ENCODE peak calls at places on chromosomes 2 and 18, in ten cellular contexts. U is A673; Y is iPS DF 19.7; J is IMR-90; K is NCI-H146; H is progenitor cell of endocrine pancreas; V is KG1; T is anterior cingulate cortex; P is activated CD4-positive, CD25-positive, alpha-beta regulatory T cell treated with anti-CD3 and anti-CD28 coated beads, Interleukin-2, amount 50 U/mL, for 72 hours; Q is amniotic stem cell. D is an unnamed sample.

GRCh38 chr2:121189011-121189410 is 96.0 kb downstream of the TFCP2L1 start:
- DNase-seq in U (no peak), Y (no peak), J (no peak), K (no peak), H (no peak), V (no peak), T (no peak), P (no peak), Q (no peak), D (no peak)

GRCh38 chr2:154570501-154570900 is 128.0 kb upstream of the KCNJ3 start:
- DNase-seq in U (no peak), Y (no peak), J (no peak), K (no peak), H (no peak), V (no peak), T (no peak), P (no peak), Q (no peak), D (no peak)

GRCh38 chr2:108586116-108586515 is 51.8 kb downstream of the LIMS1 start:
- DNase-seq in U (no peak), Y (no peak), J (peak; percentile 75), K (no peak), H (no peak), V (no peak), T (no peak), P (no peak), Q (no peak), D (no peak)

GRCh38 chr2:237540223-237540775 is 26.1 kb upstream of the PRLH start:
- DNase-seq in U (no peak), Y (no peak), J (no peak), K (no peak), H (no peak), V (no peak), T (no peak), P (no peak), Q (no peak), D (no peak)

GRCh38 chr2:48738806-48739205 is 16.7 kb downstream of the LHCGR start:
- DNase-seq in U (no peak), Y (no peak), J (peak; percentile 87), K (no peak), H (no peak), V (no peak), T (no peak), P (no peak), Q (no peak), D (no peak)

GRCh38 chr2:171523339-171523931 is 1.2 kb downstream of the CYBRD1 start:
- DNase-seq in U (peak; percentile 42), Y (peak; percentile 28), J (peak; percentile 76), K (peak; percentile 6), H (peak; percentile 21), V (peak; percentile 55), T (peak; percentile 76), P (peak; percentile 32), Q (peak; percentile 62), D (peak; percentile 68)

GRCh38 chr2:169573974-169574299 is 272 bp upstream of the FASTKD1 start:
- DNase-seq in U (no peak), Y (no peak), J (no peak), K (no peak), H (no peak), V (no peak), T (no peak), P (no peak), Q (no peak), D (no peak)

GRCh38 chr2:223084873-223085272 is 32.9 kb downstream of the KCNE4 start:
- DNase-seq in U (no peak), Y (no peak), J (peak; percentile 41), K (peak; percentile 76), H (no peak), V (no peak), T (peak; percentile 19), P (no peak), Q (no peak), D (no peak)

GRCh38 chr2:26613241-26614204 is 27.6 kb downstream of the CIB4 start:
- DNase-seq in U (no peak), Y (no peak), J (no peak), K (peak; percentile 61), H (peak; percentile 8), V (no peak), T (no peak), P (no peak), Q (no peak), D (no peak)

GRCh38 chr2:18771212-18771611 is 181.8 kb upstream of the NT5C1B start:
- DNase-seq in U (no peak), Y (no peak), J (peak; percentile 30), K (no peak), H (no peak), V (no peak), T (no peak), P (no peak), Q (no peak), D (no peak)

GRCh38 chr2:150013011-150013410 is 425.4 kb upstream of the MMADHC start:
- DNase-seq in U (no peak), Y (no peak), J (peak; percentile 36), K (no peak), H (no peak), V (no peak), T (no peak), P (no peak), Q (no peak), D (peak; percentile 24)

GRCh38 chr2:191006997-191007604 is 6.9 kb downstream of the STAT1 start:
- DNase-seq in U (no peak), Y (no peak), J (no peak), K (no peak), H (no peak), V (no peak), T (no peak), P (no peak), Q (no peak), D (no peak)

GRCh38 chr2:219541611-219542180 is 1.9 kb downstream of the CHPF start:
- DNase-seq in U (peak; percentile 75), Y (no peak), J (peak; percentile 56), K (peak; percentile 82), H (peak; percentile 90), V (peak; percentile 71), T (peak; percentile 61), P (peak; percentile 90), Q (no peak), D (peak; percentile 49)

GRCh38 chr2:72144746-72145657 is 2.7 kb downstream of the CYP26B1 start:
- DNase-seq in U (peak; percentile 62), Y (no peak), J (no peak), K (peak; percentile 77), H (no peak), V (no peak), T (no peak), P (peak; percentile 30), Q (no peak), D (no peak)

GRCh38 chr2:49248506-49248905 is 94.2 kb upstream of the FSHR start:
- DNase-seq in U (no peak), Y (no peak), J (peak; percentile 96), K (no peak), H (no peak), V (no peak), T (no peak), P (no peak), Q (peak; percentile 83), D (peak; percentile 89)

GRCh38 chr2:193966590-193966989 is 1690.4 kb upstream of the SLC39A10 start:
- DNase-seq in U (no peak), Y (no peak), J (peak; percentile 0), K (peak; percentile 41), H (no peak), V (no peak), T (no peak), P (no peak), Q (peak; percentile 49), D (peak; percentile 68)

GRCh38 chr2:53103661-53104060 is 663.9 kb upstream of the CHAC2 start:
- DNase-seq in U (no peak), Y (no peak), J (no peak), K (no peak), H (no peak), V (no peak), T (no peak), P (no peak), Q (no peak), D (no peak)

GRCh38 chr2:81858998-81859397 is 1554.4 kb upstream of the LRRTM1 start:
- DNase-seq in U (no peak), Y (no peak), J (no peak), K (no peak), H (no peak), V (no peak), T (no peak), P (no peak), Q (no peak), D (no peak)

GRCh38 chr18:42486296-42486695 is 531.3 kb downstream of the PIK3C3 start:
- DNase-seq in U (no peak), Y (no peak), J (no peak), K (no peak), H (no peak), V (no peak), T (no peak), P (no peak), Q (no peak), D (peak; percentile 25)